ENCODE peak calls at places on chromosomes 5 and 9, in seven cellular contexts. H, R, J, U, G, Z and E are unnamed samples.

GRCh38 chr5:425714-426113 is 17.3 kb upstream of the EXOC3 start:
- DNase-seq in H (no peak), R (peak), J (no peak), U (no peak), G (no peak), Z (no peak), E (no peak)

GRCh38 chr5:146111409-146111808 is 6.0 kb upstream of the PLAC8L1 start:
- DNase-seq in H (no peak), R (no peak), J (no peak), U (no peak), G (no peak), Z (no peak), E (peak)

GRCh38 chr9:100587375-100587774 is 9.5 kb downstream of the CAVIN4 start:
- DNase-seq in H (no peak), R (no peak), J (no peak), U (no peak), G (no peak), Z (no peak), E (no peak)

GRCh38 chr5:160211352-160211751 is 18.0 kb upstream of the FABP6 start:
- DNase-seq in H (no peak), R (no peak), J (no peak), U (no peak), G (no peak), Z (no peak), E (no peak)

GRCh38 chr5:150202501-150202900 is 12.6 kb downstream of the SLC6A7 start:
- DNase-seq in H (no peak), R (no peak), J (no peak), U (no peak), G (no peak), Z (no peak), E (no peak)

GRCh38 chr9:104608336-104608735 is 2.9 kb upstream of the OR13C2 start:
- DNase-seq in H (no peak), R (no peak), J (no peak), U (no peak), G (no peak), Z (no peak), E (no peak)

GRCh38 chr5:156020650-156021049 is 306.3 kb upstream of the SGCD start:
- DNase-seq in H (no peak), R (no peak), J (no peak), U (no peak), G (no peak), Z (no peak), E (no peak)

GRCh38 chr5:178284095-178284675 is 51.6 kb upstream of the PHYKPL start:
- DNase-seq in H (no peak), R (no peak), J (no peak), U (no peak), G (no peak), Z (no peak), E (peak)

GRCh38 chr5:43729846-43730478 is 127.0 kb downstream of the NNT start:
- DNase-seq in H (no peak), R (no peak), J (peak), U (no peak), G (no peak), Z (peak), E (no peak)

GRCh38 chr9:125570246-125570645 is 136.8 kb downstream of the MAPKAP1 start:
- DNase-seq in H (no peak), R (no peak), J (no peak), U (no peak), G (no peak), Z (no peak), E (no peak)

GRCh38 chr9:136303066-136303824 is 649 bp downstream of the CCDC187 start:
- DNase-seq in H (no peak), R (no peak), J (no peak), U (no peak), G (no peak), Z (no peak), E (peak)

GRCh38 chr9:109742759-109743388 is 37.1 kb upstream of the PALM2AKAP2 start:
- DNase-seq in H (no peak), R (no peak), J (peak), U (no peak), G (no peak), Z (no peak), E (no peak)

GRCh38 chr5:78795757-78796156 is 147.2 kb upstream of the LHFPL2 start:
- DNase-seq in H (no peak), R (no peak), J (no peak), U (no peak), G (no peak), Z (no peak), E (no peak)